ENCODE peak calls at places on chromosomes 2 and 18, in nine cellular contexts. E is thoracic aorta; L is occipital lobe; A is M059J; B is stimulated activated CD4-positive, alpha-beta T cell treated with anti-CD3 and anti-CD28 coated beads, Interleukin-12 subunit alpha, Interleukin-12 subunit beta, amount 100 ng/mL, for 48 hours; K is NCI-H774; R is EH; Y is omental fat pad; Q is body of pancreas. U is an unnamed sample.

GRCh38 chr18:2948038-2948437 is 64.9 kb downstream of the LPIN2 start:
- DNase-seq in E (no peak), L (no peak), A (peak; percentile 13), B (no peak), K (no peak), R (peak; percentile 39), Y (no peak), Q (peak; percentile 91), U (no peak)

GRCh38 chr2:434625-435024 is 146.7 kb upstream of the ALKAL2 start:
- DNase-seq in E (no peak), L (no peak), A (no peak), B (no peak), K (no peak), R (no peak), Y (no peak), Q (no peak), U (no peak)

GRCh38 chr2:158253170-158253569 is 151.5 kb downstream of the UPP2 start:
- DNase-seq in E (no peak), L (no peak), A (no peak), B (no peak), K (no peak), R (no peak), Y (no peak), Q (no peak), U (no peak)

GRCh38 chr2:19675003-19675629 is 226.7 kb downstream of the TTC32 start:
- DNase-seq in E (no peak), L (no peak), A (peak; percentile 20), B (no peak), K (no peak), R (peak; percentile 85), Y (no peak), Q (no peak), U (no peak)

GRCh38 chr2:24814498-24814897 is 21.3 kb downstream of the CENPO start:
- DNase-seq in E (no peak), L (no peak), A (no peak), B (no peak), K (no peak), R (no peak), Y (no peak), Q (no peak), U (no peak)

GRCh38 chr2:167509585-167509984 is 621.3 kb downstream of the XIRP2 start:
- DNase-seq in E (no peak), L (no peak), A (peak; percentile 23), B (no peak), K (peak; percentile 57), R (peak; percentile 69), Y (no peak), Q (no peak), U (no peak)

GRCh38 chr2:109527846-109528705 is 85.7 kb downstream of the SEPTIN10 start:
- DNase-seq in E (no peak), L (no peak), A (peak; percentile 44), B (no peak), K (no peak), R (no peak), Y (no peak), Q (no peak), U (no peak)

GRCh38 chr2:237446333-237446654 is 32.3 kb upstream of the COL6A3 start:
- DNase-seq in E (no peak), L (no peak), A (no peak), B (no peak), K (no peak), R (no peak), Y (no peak), Q (peak; percentile 22), U (no peak)

U was measured in ovary.